ENCODE peak calls at places on chromosomes 3 and 15, in four cellular contexts. One of them, this sample, is unnamed.

GRCh38 chr15:28096720-28097431 is 2.2 kb downstream of the OCA2 start:
- DNase-seq in epithelial cell of proximal tubule: no peak
- DNase-seq in psoas muscle: no peak
- DNase-seq in pancreas: peak
- DNase-seq in this sample: no peak

GRCh38 chr3:146903927-146904326 is 298.8 kb upstream of the PLSCR5 start:
- DNase-seq in epithelial cell of proximal tubule: no peak
- DNase-seq in pancreas: no peak
- DNase-seq in psoas muscle: no peak
- DNase-seq in this sample: no peak

GRCh38 chr15:96972201-96972600 is 641.7 kb downstream of the NR2F2 start:
- DNase-seq in psoas muscle: no peak
- DNase-seq in epithelial cell of proximal tubule: no peak
- DNase-seq in pancreas: no peak
- DNase-seq in this sample: no peak

GRCh38 chr3:43979637-43980036 is 262.0 kb upstream of the TOPAZ1 start:
- DNase-seq in pancreas: no peak
- DNase-seq in psoas muscle: no peak
- DNase-seq in epithelial cell of proximal tubule: no peak
- DNase-seq in this sample: no peak

GRCh38 chr3:23664459-23664858 is 141.3 kb upstream of the UBE2E1 start:
- DNase-seq in pancreas: no peak
- DNase-seq in psoas muscle: no peak
- DNase-seq in epithelial cell of proximal tubule: no peak
- DNase-seq in this sample: no peak

GRCh38 chr3:190336516-190337189 is 14.4 kb upstream of the CLDN1 start:
- DNase-seq in pancreas: no peak
- DNase-seq in psoas muscle: no peak
- DNase-seq in epithelial cell of proximal tubule: no peak
- DNase-seq in this sample: no peak

GRCh38 chr15:56869573-56869972 is 48.9 kb upstream of the TCF12 start:
- DNase-seq in pancreas: no peak
- DNase-seq in epithelial cell of proximal tubule: no peak
- DNase-seq in psoas muscle: peak
- DNase-seq in this sample: peak

GRCh38 chr3:194206375-194206774 is 70.4 kb downstream of the HES1 start:
- DNase-seq in psoas muscle: peak
- DNase-seq in epithelial cell of proximal tubule: no peak
- DNase-seq in pancreas: no peak
- DNase-seq in this sample: peak

GRCh38 chr3:58206406-58207011 is 4.3 kb downstream of the DNASE1L3 start:
- DNase-seq in pancreas: no peak
- DNase-seq in epithelial cell of proximal tubule: no peak
- DNase-seq in psoas muscle: no peak
- DNase-seq in this sample: peak

GRCh38 chr3:152719264-152719663 is 115.7 kb upstream of the P2RY1 start:
- DNase-seq in pancreas: no peak
- DNase-seq in psoas muscle: no peak
- DNase-seq in epithelial cell of proximal tubule: peak
- DNase-seq in this sample: peak

GRCh38 chr3:24704496-24704895 is 209.8 kb upstream of the THRB start:
- DNase-seq in psoas muscle: no peak
- DNase-seq in epithelial cell of proximal tubule: peak
- DNase-seq in pancreas: no peak
- DNase-seq in this sample: peak

GRCh38 chr3:5389057-5389456 is 201.6 kb downstream of the EDEM1 start:
- DNase-seq in epithelial cell of proximal tubule: peak
- DNase-seq in psoas muscle: no peak
- DNase-seq in pancreas: no peak
- DNase-seq in this sample: no peak

GRCh38 chr15:55799287-55800212 is 56.6 kb upstream of the PRTG start:
- DNase-seq in psoas muscle: no peak
- DNase-seq in pancreas: no peak
- DNase-seq in epithelial cell of proximal tubule: no peak
- DNase-seq in this sample: peak
- TF ChIP-seq CTCF in psoas muscle: peak
- TF ChIP-seq CTCF in pancreas: no peak
- TF ChIP-seq CTCF in epithelial cell of proximal tubule: peak
- TF ChIP-seq CTCF in this sample: peak

GRCh38 chr3:120420855-120421570 is 29.8 kb downstream of the FSTL1 start:
- DNase-seq in psoas muscle: no peak
- DNase-seq in pancreas: no peak
- DNase-seq in epithelial cell of proximal tubule: no peak
- DNase-seq in this sample: peak

GRCh38 chr3:120425196-120425595 is 25.6 kb downstream of the FSTL1 start:
- DNase-seq in pancreas: no peak
- DNase-seq in psoas muscle: no peak
- DNase-seq in epithelial cell of proximal tubule: no peak
- DNase-seq in this sample: peak

GRCh38 chr3:120424506-120424905 is 26.3 kb downstream of the FSTL1 start:
- DNase-seq in psoas muscle: no peak
- DNase-seq in pancreas: no peak
- DNase-seq in epithelial cell of proximal tubule: no peak
- DNase-seq in this sample: no peak

GRCh38 chr3:120425877-120426276 is 24.9 kb downstream of the FSTL1 start:
- DNase-seq in pancreas: no peak
- DNase-seq in psoas muscle: no peak
- DNase-seq in epithelial cell of proximal tubule: no peak
- DNase-seq in this sample: peak

GRCh38 chr3:120423432-120423831 is 27.4 kb downstream of the FSTL1 start:
- DNase-seq in psoas muscle: no peak
- DNase-seq in pancreas: no peak
- DNase-seq in epithelial cell of proximal tubule: no peak
- DNase-seq in this sample: no peak
- H3K4me3 ChIP-seq in psoas muscle: no peak
- H3K4me3 ChIP-seq in pancreas: no peak
- H3K4me3 ChIP-seq in epithelial cell of proximal tubule: no peak
- H3K4me3 ChIP-seq in this sample: no peak

GRCh38 chr3:142857056-142857455 is 31.8 kb downstream of the PCOLCE2 start:
- DNase-seq in pancreas: peak
- DNase-seq in psoas muscle: peak
- DNase-seq in epithelial cell of proximal tubule: peak
- DNase-seq in this sample: no peak
- TF ChIP-seq CTCF in pancreas: peak
- TF ChIP-seq CTCF in psoas muscle: peak
- TF ChIP-seq CTCF in epithelial cell of proximal tubule: peak
- TF ChIP-seq CTCF in this sample: no peak

DNA sequence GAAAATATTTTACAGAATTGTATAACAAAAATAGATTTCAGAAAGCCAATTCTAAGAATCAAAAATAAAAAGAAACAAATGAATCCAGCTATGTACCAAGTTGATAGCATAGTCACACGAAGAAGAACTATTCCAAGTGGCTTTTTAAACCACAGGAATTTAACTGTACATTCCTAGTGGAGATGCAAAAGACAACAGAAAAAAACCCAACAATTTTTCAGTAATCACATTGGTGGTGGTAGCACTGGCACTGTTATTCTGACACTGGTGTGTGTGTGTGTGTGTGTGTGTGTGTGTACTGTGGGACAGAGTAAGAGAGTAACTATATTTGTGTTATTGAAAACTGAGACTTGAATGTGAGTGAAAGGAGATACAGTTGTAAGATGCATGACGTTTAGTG is 9.1 kb downstream of the BFSP2 start:
- DNase-seq in epithelial cell of proximal tubule: no peak
- DNase-seq in pancreas: no peak
- DNase-seq in psoas muscle: no peak
- DNase-seq in this sample: peak
- H3K4me3 ChIP-seq in epithelial cell of proximal tubule: no peak
- H3K4me3 ChIP-seq in pancreas: no peak
- H3K4me3 ChIP-seq in psoas muscle: no peak
- H3K4me3 ChIP-seq in this sample: no peak

GRCh38 chr3:186524616-186525015 is 19.6 kb downstream of the CRYGS start:
- DNase-seq in pancreas: no peak
- DNase-seq in psoas muscle: no peak
- DNase-seq in epithelial cell of proximal tubule: no peak
- DNase-seq in this sample: no peak
- TF ChIP-seq CTCF in pancreas: no peak
- TF ChIP-seq CTCF in psoas muscle: no peak
- TF ChIP-seq CTCF in epithelial cell of proximal tubule: no peak
- TF ChIP-seq CTCF in this sample: no peak

DNA sequence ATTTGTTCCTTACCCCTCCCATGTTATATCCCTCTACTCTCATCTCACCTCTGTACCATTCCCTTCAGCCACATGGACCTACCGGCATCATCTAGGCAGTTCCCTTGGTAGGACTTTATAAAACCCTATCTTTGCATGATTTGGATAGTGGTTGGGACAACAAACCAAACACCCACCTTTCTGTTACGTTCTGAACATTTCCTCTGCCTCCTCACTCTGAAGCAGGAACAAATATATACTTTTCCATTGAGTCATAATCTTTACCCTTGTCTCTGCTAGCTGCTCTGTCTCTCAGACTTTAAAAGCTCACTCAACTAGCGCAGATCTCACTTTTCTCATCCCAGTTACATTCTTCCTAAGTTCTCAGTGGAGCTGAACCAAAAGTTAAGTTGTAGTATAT is 17.8 kb downstream of the UBXN7 start:
- DNase-seq in pancreas: no peak
- DNase-seq in epithelial cell of proximal tubule: no peak
- DNase-seq in psoas muscle: no peak
- DNase-seq in this sample: no peak
- H3K4me3 ChIP-seq in pancreas: no peak
- H3K4me3 ChIP-seq in epithelial cell of proximal tubule: no peak
- H3K4me3 ChIP-seq in psoas muscle: no peak
- H3K4me3 ChIP-seq in this sample: no peak